ENCODE peak calls at places on chromosome 21, in six cellular contexts. I is K562, J is GM23338, E is HepG2, Z is GM12878, K is H1. B is an unnamed sample.
A peak's percentile ranks its signal among the peaks of the same experiment; 100 is the strongest.

GRCh38 chr21:17570773-17571172 is 41.9 kb downstream of the BTG3 start:
- DNase-seq in I (no peak), J (no peak), E (no peak), Z (no peak), K (no peak), B (no peak)

GRCh38 chr21:25396135-25396711 is 211.1 kb downstream of the MRPL39 start:
- DNase-seq in I (no peak), J (no peak), E (no peak), Z (peak; percentile 88), K (no peak), B (no peak)

GRCh38 chr21:34029724-34030528 is 43.5 kb upstream of the MRPS6 start:
- DNase-seq in I (peak; percentile 85), J (peak; percentile 95), E (peak; percentile 23), Z (peak; percentile 87), K (peak; percentile 39), B (peak; percentile 62)

GRCh38 chr21:17435565-17436543 is 77.0 kb upstream of the CXADR start:
- DNase-seq in I (no peak), J (no peak), E (no peak), Z (no peak), K (no peak), B (no peak)

GRCh38 chr21:43931454-43931853 is 66.4 kb downstream of the AGPAT3 start:
- DNase-seq in I (no peak), J (no peak), E (no peak), Z (no peak), K (no peak), B (no peak)

GRCh38 chr21:36966066-36966845 is at the start of gene HLCS:
- DNase-seq in I (peak; percentile 94), J (peak; percentile 78), E (peak; percentile 59), Z (no peak), K (no peak), B (peak; percentile 73)

GRCh38 chr21:16084776-16085364 is 355.1 kb downstream of the USP25 start:
- DNase-seq in I (no peak), J (no peak), E (no peak), Z (no peak), K (no peak), B (no peak)

GRCh38 chr21:38352536-38353219 is 95.9 kb downstream of the KCNJ15 start:
- DNase-seq in I (peak; percentile 72), J (peak; percentile 87), E (peak; percentile 3), Z (no peak), K (no peak), B (peak; percentile 77)

DNA sequence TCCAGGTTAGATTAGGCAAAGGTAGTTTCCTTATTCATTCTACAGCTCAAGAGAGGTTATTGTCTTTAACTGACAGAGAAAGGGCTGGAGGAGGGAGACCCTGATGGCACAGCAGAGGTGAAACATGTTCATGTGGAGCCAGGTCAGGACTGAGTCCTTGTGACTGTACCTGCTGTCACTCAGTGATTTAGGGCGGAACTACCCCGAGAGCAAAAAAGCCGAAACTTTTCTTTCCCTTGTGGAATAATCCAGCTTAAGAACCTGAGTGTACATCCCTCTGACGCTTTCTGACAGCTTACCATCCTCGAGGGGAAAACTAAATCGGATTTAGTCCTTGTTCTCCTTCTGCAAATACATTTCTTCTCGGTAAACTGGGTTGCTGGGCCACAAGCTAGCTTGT is 273.2 kb downstream of the BACH1 start:
- DNase-seq in I (no peak), J (peak; percentile 2), E (no peak), Z (no peak), K (no peak), B (no peak)
- TF ChIP-seq CREB1 in I (no peak), J (no peak), E (no peak), Z (no peak), K (no peak), B (no peak)

GRCh38 chr21:46063734-46064680 is 33.9 kb upstream of the COL6A2 start:
- DNase-seq in I (no peak), J (no peak), E (no peak), Z (no peak), K (no peak), B (no peak)
- TF ChIP-seq CREB1 in I (no peak), J (no peak), E (no peak), Z (no peak), K (no peak), B (no peak)

DNA sequence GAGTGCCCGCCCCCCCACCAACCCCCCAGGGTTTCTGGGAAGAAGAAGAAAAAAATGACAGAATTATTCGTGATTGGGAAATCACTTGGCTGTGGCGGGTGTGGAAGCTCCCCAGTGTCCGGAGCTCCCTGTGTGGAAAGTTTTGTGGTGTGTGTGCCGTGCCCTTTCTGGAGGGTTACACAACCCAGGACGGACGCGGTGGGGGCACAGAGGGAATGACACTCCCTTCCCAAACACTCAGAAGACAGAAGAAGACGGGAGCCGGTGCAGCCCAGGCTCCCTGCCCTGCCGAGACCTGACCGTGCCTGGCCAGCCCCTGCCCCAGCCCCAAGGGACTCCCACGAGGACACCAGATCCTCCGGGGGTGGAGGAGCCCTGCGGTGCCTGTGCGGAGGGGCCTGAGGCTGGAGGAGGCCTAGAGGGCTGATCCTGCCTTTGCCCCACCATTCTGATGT is 33.0 kb upstream of the ADARB1 start:
- DNase-seq in I (no peak), J (no peak), E (no peak), Z (no peak), K (no peak), B (no peak)
- TF ChIP-seq CREB1 in I (no peak), J (no peak), E (no peak), Z (no peak), K (no peak), B (no peak)

GRCh38 chr21:22711636-22712035 is 1713.4 kb downstream of the NCAM2 start:
- DNase-seq in I (no peak), J (no peak), E (no peak), Z (no peak), K (no peak), B (no peak)
- TF ChIP-seq CREB1 in I (no peak), J (no peak), E (no peak), Z (no peak), K (no peak), B (no peak)

GRCh38 chr21:26972131-26972707 is 5.3 kb upstream of the ADAMTS5 start:
- DNase-seq in I (no peak), J (no peak), E (no peak), Z (no peak), K (no peak), B (no peak)
- TF ChIP-seq CREB1 in I (no peak), J (no peak), E (no peak), Z (no peak), K (no peak), B (no peak)

DNA sequence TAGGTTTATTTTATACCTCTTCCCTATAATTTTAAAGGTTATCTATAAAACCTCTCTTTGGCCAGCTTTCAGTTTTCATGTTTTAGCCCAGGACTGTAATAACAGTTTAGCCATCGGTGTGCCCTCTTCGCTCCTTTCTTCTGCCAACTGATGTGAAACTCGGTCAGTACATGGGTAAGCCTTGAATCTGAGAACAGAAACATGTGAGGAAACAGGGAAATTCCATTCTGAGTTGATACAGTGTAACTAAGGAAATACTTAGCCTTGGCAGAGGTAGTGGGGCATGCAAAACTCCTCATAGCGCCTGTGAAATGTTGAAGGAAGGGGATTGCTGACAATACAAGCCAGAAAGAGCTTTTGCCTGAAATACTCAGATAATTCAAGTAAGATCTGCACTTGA is 465.2 kb downstream of the NCAM2 start:
- DNase-seq in I (no peak), J (peak; percentile 4), E (no peak), Z (no peak), K (no peak), B (no peak)
- TF ChIP-seq CREB1 in I (no peak), J (no peak), E (no peak), Z (no peak), K (no peak), B (no peak)

DNA sequence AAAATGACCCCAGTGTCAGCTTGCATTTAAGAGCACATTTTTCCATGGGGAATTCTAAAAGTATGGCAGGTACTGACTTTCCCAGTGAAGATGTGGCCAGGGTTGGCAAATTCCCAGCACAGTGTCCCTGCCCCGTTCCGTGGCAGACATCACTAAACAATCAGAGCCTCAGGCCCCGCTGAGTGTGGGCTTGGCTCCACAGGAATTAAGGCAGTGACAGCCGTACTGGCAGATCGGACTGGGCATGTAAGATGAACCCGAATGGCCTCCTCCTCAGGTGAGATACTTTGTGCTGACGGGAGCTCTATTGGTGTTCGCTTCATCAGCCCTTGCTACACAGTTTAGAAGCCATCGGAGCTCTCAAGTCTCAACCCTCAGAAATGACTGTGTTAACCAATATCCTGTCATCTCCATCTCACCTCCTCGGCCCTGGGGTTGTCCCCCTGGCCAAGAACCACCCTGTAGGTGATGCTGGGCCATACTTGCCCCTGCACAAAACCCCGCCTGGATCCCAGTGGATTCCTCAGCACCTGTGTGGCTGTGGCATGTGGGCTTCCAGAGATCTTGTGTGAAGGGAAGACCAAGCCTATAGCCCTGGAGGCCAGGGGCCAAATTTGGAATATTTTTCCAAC is 29.0 kb upstream of the ABCG1 start:
- DNase-seq in I (no peak), J (no peak), E (no peak), Z (no peak), K (no peak), B (no peak)
- TF ChIP-seq CREB1 in I (no peak), J (no peak), E (no peak), Z (no peak), K (no peak), B (no peak)

GRCh38 chr21:31644648-31645047 is 14.8 kb upstream of the SOD1 start:
- DNase-seq in I (no peak), J (no peak), E (no peak), Z (no peak), K (no peak), B (no peak)
- TF ChIP-seq CREB1 in I (no peak), J (no peak), E (no peak), Z (no peak), K (no peak), B (no peak)

B was measured in WTC11.